ENCODE peak calls at places on chromosomes 12 and 14, in four cellular contexts. One of them, this sample, is unnamed. For H3K4me1, the result is how much of the 10 kb centered on the place peaks cover.

GRCh38 chr14:68819260-68819691 is 26.4 kb upstream of the ZFP36L1 start:
- DNase-seq in heart left ventricle: peak
- DNase-seq in HepG2: no peak
- DNase-seq in esophagus squamous epithelium: no peak
- DNase-seq in this sample: no peak

GRCh38 chr14:90193925-90194324 is 62.4 kb upstream of the PSMC1 start:
- DNase-seq in heart left ventricle: no peak
- DNase-seq in esophagus squamous epithelium: no peak
- DNase-seq in HepG2: peak
- DNase-seq in this sample: no peak

GRCh38 chr14:55000381-55000780 is 26.5 kb downstream of the WDHD1 start:
- DNase-seq in heart left ventricle: no peak
- DNase-seq in esophagus squamous epithelium: no peak
- DNase-seq in HepG2: no peak
- DNase-seq in this sample: no peak

GRCh38 chr12:402127-402456 is 648 bp downstream of the CCDC77 start:
- DNase-seq in esophagus squamous epithelium: no peak
- DNase-seq in heart left ventricle: no peak
- DNase-seq in HepG2: peak
- DNase-seq in this sample: no peak

GRCh38 chr12:112025808-112026375 is 12.7 kb downstream of the ERP29 start:
- DNase-seq in esophagus squamous epithelium: no peak
- DNase-seq in heart left ventricle: no peak
- DNase-seq in HepG2: no peak
- DNase-seq in this sample: no peak

GRCh38 chr14:50846171-50846880 is 15.4 kb upstream of the NIN start:
- DNase-seq in heart left ventricle: no peak
- DNase-seq in esophagus squamous epithelium: no peak
- DNase-seq in HepG2: no peak
- DNase-seq in this sample: no peak

GRCh38 chr12:20017772-20018171 is 350.6 kb upstream of the PDE3A start:
- DNase-seq in HepG2: no peak
- DNase-seq in heart left ventricle: no peak
- DNase-seq in esophagus squamous epithelium: no peak
- DNase-seq in this sample: no peak

GRCh38 chr12:3202734-3203446 is 125.7 kb downstream of the TSPAN9 start:
- DNase-seq in esophagus squamous epithelium: no peak
- DNase-seq in heart left ventricle: no peak
- DNase-seq in HepG2: peak
- DNase-seq in this sample: no peak

GRCh38 chr12:111410229-111411186 is 4.8 kb downstream of the SH2B3 start:
- DNase-seq in esophagus squamous epithelium: no peak
- DNase-seq in HepG2: no peak
- DNase-seq in heart left ventricle: peak
- DNase-seq in this sample: peak

GRCh38 chr12:31021809-31022492 is 51.7 kb upstream of the DDX11 start:
- DNase-seq in HepG2: no peak
- DNase-seq in heart left ventricle: no peak
- DNase-seq in esophagus squamous epithelium: no peak
- DNase-seq in this sample: no peak

GRCh38 chr12:47707355-47707754 is 1.5 kb upstream of the RPAP3 start:
- DNase-seq in heart left ventricle: no peak
- DNase-seq in HepG2: no peak
- DNase-seq in esophagus squamous epithelium: no peak
- DNase-seq in this sample: no peak

GRCh38 chr12:8912910-8913309 is 1.4 kb upstream of the PHC1 start:
- DNase-seq in HepG2: no peak
- DNase-seq in esophagus squamous epithelium: no peak
- DNase-seq in heart left ventricle: no peak
- DNase-seq in this sample: no peak

GRCh38 chr12:119710374-119710773 is 42.4 kb downstream of the PRKAB1 start:
- DNase-seq in heart left ventricle: no peak
- DNase-seq in esophagus squamous epithelium: no peak
- DNase-seq in HepG2: no peak
- DNase-seq in this sample: peak

GRCh38 chr14:58755026-58755929 is 117.5 kb downstream of the DACT1 start:
- DNase-seq in heart left ventricle: no peak
- DNase-seq in HepG2: no peak
- DNase-seq in esophagus squamous epithelium: no peak
- DNase-seq in this sample: no peak

GRCh38 chr12:132109741-132110140 is 34.4 kb downstream of the DDX51 start:
- DNase-seq in esophagus squamous epithelium: no peak
- DNase-seq in HepG2: no peak
- DNase-seq in heart left ventricle: no peak
- DNase-seq in this sample: no peak

GRCh38 chr12:93838180-93838579 is 161.0 kb downstream of the CRADD start:
- DNase-seq in HepG2: no peak
- DNase-seq in heart left ventricle: no peak
- DNase-seq in esophagus squamous epithelium: no peak
- DNase-seq in this sample: no peak

GRCh38 chr12:47033797-47034555 is 45.4 kb upstream of the PCED1B start:
- DNase-seq in esophagus squamous epithelium: no peak
- DNase-seq in heart left ventricle: no peak
- DNase-seq in HepG2: no peak
- DNase-seq in this sample: no peak

GRCh38 chr12:293199-293598 is 30.6 kb upstream of the SLC6A13 start:
- DNase-seq in heart left ventricle: no peak
- DNase-seq in esophagus squamous epithelium: no peak
- DNase-seq in HepG2: no peak
- DNase-seq in this sample: no peak

GRCh38 chr12:44571031-44571550 is 305.0 kb downstream of the NELL2 start:
- DNase-seq in HepG2: no peak
- DNase-seq in heart left ventricle: no peak
- DNase-seq in esophagus squamous epithelium: no peak
- DNase-seq in this sample: no peak

GRCh38 chr12:47744005-47744651 is 14.6 kb downstream of the RAPGEF3 start:
- DNase-seq in HepG2: peak
- DNase-seq in heart left ventricle: no peak
- DNase-seq in esophagus squamous epithelium: no peak
- DNase-seq in this sample: no peak

GRCh38 chr14:92998957-92999356 is 76.0 kb downstream of the CHGA start:
- DNase-seq in esophagus squamous epithelium: no peak
- DNase-seq in HepG2: no peak
- DNase-seq in heart left ventricle: peak
- DNase-seq in this sample: no peak

GRCh38 chr14:92994942-92995341 is 72.0 kb downstream of the CHGA start:
- DNase-seq in esophagus squamous epithelium: no peak
- DNase-seq in HepG2: no peak
- DNase-seq in heart left ventricle: no peak
- DNase-seq in this sample: no peak

GRCh38 chr14:92993302-92993701 is 70.4 kb downstream of the CHGA start:
- DNase-seq in esophagus squamous epithelium: no peak
- DNase-seq in HepG2: peak
- DNase-seq in heart left ventricle: peak
- DNase-seq in this sample: no peak

GRCh38 chr14:92994131-92994676 is 71.3 kb downstream of the CHGA start:
- DNase-seq in esophagus squamous epithelium: no peak
- DNase-seq in heart left ventricle: no peak
- DNase-seq in HepG2: no peak
- DNase-seq in this sample: no peak

DNA sequence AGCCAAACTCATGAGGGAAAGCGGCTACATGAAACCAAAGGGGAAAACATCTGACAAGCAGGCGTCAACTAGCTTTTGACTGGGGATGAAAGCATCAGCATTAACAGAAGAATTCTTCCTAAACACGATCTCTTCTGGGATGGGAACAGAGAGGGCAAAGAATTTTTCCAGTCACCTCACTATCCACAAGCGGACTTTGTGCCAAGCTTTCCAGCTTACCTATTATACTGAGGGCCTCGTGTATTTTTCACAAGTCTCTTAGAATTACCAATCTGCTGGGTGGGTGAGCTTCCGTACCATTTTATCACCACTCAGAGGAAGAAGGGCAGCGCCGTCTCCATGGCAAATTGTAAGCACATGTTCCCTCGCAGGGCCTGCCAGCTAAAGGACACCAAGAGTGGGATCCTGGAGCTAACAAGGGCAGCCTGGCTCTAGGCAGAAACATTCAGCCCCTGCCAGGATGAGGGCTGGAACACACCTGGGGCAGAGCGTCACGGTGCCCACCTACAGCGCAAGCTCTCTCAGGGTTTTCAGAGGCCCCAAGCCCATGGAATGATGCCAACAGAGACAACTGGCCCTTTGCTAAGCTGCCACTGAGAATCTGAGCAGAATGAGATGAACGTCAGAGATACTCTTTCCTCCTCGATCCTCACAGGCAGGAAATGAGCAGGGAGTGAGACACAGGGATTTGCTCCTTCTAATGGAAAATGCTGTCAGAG is 74.6 kb downstream of the CHGA start:
- DNase-seq in esophagus squamous epithelium: no peak
- DNase-seq in HepG2: no peak
- DNase-seq in heart left ventricle: no peak
- DNase-seq in this sample: no peak
- H3K4me1 ChIP-seq in esophagus squamous epithelium: under half
- H3K4me1 ChIP-seq in HepG2: under half
- H3K4me1 ChIP-seq in heart left ventricle: under half
- H3K4me1 ChIP-seq in this sample: under half

GRCh38 chr12:6026998-6027397 is 81.9 kb upstream of the ANO2 start:
- DNase-seq in HepG2: no peak
- DNase-seq in esophagus squamous epithelium: no peak
- DNase-seq in heart left ventricle: no peak
- DNase-seq in this sample: no peak

GRCh38 chr12:6033546-6033945 is 88.5 kb upstream of the ANO2 start:
- DNase-seq in esophagus squamous epithelium: no peak
- DNase-seq in HepG2: no peak
- DNase-seq in heart left ventricle: no peak
- DNase-seq in this sample: no peak

GRCh38 chr12:6030081-6030480 is 85.0 kb upstream of the ANO2 start:
- DNase-seq in esophagus squamous epithelium: no peak
- DNase-seq in heart left ventricle: no peak
- DNase-seq in HepG2: no peak
- DNase-seq in this sample: no peak

GRCh38 chr12:6032726-6033125 is 87.7 kb upstream of the ANO2 start:
- DNase-seq in HepG2: no peak
- DNase-seq in heart left ventricle: no peak
- DNase-seq in esophagus squamous epithelium: no peak
- DNase-seq in this sample: no peak

GRCh38 chr12:6029401-6029800 is 84.3 kb upstream of the ANO2 start:
- DNase-seq in esophagus squamous epithelium: no peak
- DNase-seq in heart left ventricle: no peak
- DNase-seq in HepG2: no peak
- DNase-seq in this sample: no peak
- TF ChIP-seq POLR2A in esophagus squamous epithelium: no peak
- TF ChIP-seq POLR2A in heart left ventricle: no peak
- TF ChIP-seq POLR2A in HepG2: no peak
- TF ChIP-seq POLR2A in this sample: no peak

GRCh38 chr12:52189376-52190174 is 2.2 kb downstream of the KRT80 start:
- DNase-seq in HepG2: no peak
- DNase-seq in heart left ventricle: no peak
- DNase-seq in esophagus squamous epithelium: no peak
- DNase-seq in this sample: no peak
- H3K4me1 ChIP-seq in HepG2: under half
- H3K4me1 ChIP-seq in heart left ventricle: under half
- H3K4me1 ChIP-seq in esophagus squamous epithelium: under half
- H3K4me1 ChIP-seq in this sample: under half

DNA sequence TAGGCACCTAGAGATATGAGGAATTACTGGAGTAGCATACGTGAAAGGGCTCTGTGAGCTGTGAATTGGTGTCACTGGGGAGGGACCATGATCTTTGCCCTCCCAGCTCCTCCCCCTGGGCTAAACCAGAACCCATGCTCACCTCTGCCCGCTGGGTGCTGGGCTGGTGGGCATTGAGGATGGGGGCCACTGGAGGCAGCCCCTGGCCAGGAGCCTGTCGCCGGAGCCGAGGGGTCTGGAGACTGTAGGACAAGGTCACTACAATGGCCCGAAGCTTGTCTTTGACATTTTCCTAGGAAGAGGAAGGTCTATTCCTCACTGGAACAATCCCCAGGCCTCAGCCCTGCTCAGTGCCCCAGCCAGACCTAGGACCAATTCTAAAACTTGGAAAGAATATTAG is 11.6 kb downstream of the ITGA7 start:
- DNase-seq in HepG2: no peak
- DNase-seq in esophagus squamous epithelium: no peak
- DNase-seq in heart left ventricle: no peak
- DNase-seq in this sample: no peak
- TF ChIP-seq POLR2A in HepG2: no peak
- TF ChIP-seq POLR2A in esophagus squamous epithelium: no peak
- TF ChIP-seq POLR2A in heart left ventricle: no peak
- TF ChIP-seq POLR2A in this sample: no peak

DNA sequence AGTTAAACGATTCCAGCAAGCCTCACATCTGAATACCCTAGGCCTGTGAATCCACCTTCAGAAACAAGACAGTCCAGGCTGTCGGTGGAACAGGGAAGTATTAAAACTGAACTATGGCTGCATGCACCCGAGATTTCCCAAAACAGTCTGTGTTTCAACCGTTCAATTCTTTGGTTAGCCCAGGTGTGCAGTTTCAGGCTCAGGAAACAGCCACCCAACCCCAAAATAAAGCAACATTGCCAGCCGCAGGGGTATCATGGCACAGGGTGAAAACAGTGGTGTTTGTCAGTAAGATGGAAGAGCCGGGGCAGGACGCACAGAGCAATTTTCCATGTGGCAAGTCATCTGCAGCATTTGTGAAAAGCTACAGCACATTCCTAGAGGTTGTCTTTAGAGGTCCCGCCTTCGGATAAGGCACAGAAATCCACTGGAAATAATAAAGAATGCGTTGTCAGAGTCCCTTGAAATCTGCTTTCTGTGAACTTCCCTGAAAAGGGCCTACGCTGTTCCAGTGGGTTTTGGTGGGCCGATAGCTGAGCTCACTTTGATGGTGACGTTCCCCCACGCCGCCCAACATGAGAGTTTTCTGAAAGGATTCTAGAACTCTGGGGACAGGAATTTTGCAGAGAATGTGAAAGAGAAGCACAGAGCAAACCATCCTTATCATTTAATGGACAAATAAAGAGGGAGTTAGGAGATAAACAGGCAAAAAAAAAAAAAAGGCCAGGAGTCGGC is 84.9 kb downstream of the BCL11B start:
- DNase-seq in HepG2: no peak
- DNase-seq in heart left ventricle: no peak
- DNase-seq in esophagus squamous epithelium: no peak
- DNase-seq in this sample: no peak
- H3K4me1 ChIP-seq in HepG2: under half
- H3K4me1 ChIP-seq in heart left ventricle: under half
- H3K4me1 ChIP-seq in esophagus squamous epithelium: under half
- H3K4me1 ChIP-seq in this sample: under half

This sample was measured in gastrocnemius medialis.